ENCODE peak calls at places on chromosomes 12 and 14, in eight cellular contexts. I is cardiac muscle cell; R is stomach; P is WTC11; U is MV-4-11; V is stimulated activated CD4-positive, alpha-beta T cell treated with anti-CD3 and anti-CD28 coated beads, Interleukin-4, amount 100 ng/mL, for 24 hours; B is AG04450; L is IMR-90. E is an unnamed sample.

GRCh38 chr12:84701966-84702365 is 210.6 kb downstream of the SLC6A15 start:
- DNase-seq in I (no peak), R (no peak), P (no peak), U (no peak), V (no peak), B (no peak), L (peak), E (no peak)

GRCh38 chr12:46514886-46515285 is 142.3 kb upstream of the SLC38A2 start:
- DNase-seq in I (no peak), R (no peak), P (no peak), U (no peak), V (no peak), B (no peak), L (no peak), E (no peak)

GRCh38 chr12:9649532-9649940 is 20.0 kb upstream of the CLEC2D start:
- DNase-seq in I (no peak), R (no peak), P (no peak), U (peak), V (peak), B (no peak), L (no peak), E (no peak)

GRCh38 chr14:95191445-95192199 is 34.3 kb upstream of the DICER1 start:
- DNase-seq in I (no peak), R (no peak), P (no peak), U (no peak), V (no peak), B (no peak), L (no peak), E (no peak)

GRCh38 chr14:69559581-69560011 is 15.1 kb downstream of the CCDC177 start:
- DNase-seq in I (no peak), R (no peak), P (no peak), U (no peak), V (no peak), B (no peak), L (no peak), E (no peak)

GRCh38 chr14:63045612-63046320 is 508 bp upstream of the KCNH5 start:
- DNase-seq in I (peak), R (no peak), P (peak), U (no peak), V (no peak), B (peak), L (peak), E (peak)

GRCh38 chr12:76020281-76020680 is 11.3 kb downstream of the PHLDA1 start:
- DNase-seq in I (peak), R (peak), P (no peak), U (peak), V (peak), B (no peak), L (peak), E (no peak)

GRCh38 chr12:53709671-53710070 is 17.6 kb downstream of the CALCOCO1 start:
- DNase-seq in I (no peak), R (no peak), P (no peak), U (no peak), V (no peak), B (no peak), L (no peak), E (no peak)

GRCh38 chr12:120041386-120042231 is 52.6 kb downstream of the BICDL1 start:
- DNase-seq in I (no peak), R (no peak), P (no peak), U (no peak), V (peak), B (no peak), L (no peak), E (no peak)

GRCh38 chr12:22538336-22538735 is 6.0 kb downstream of the C2CD5 start:
- DNase-seq in I (no peak), R (no peak), P (no peak), U (no peak), V (no peak), B (no peak), L (peak), E (no peak)

GRCh38 chr12:131882804-131883520 is 11.5 kb upstream of the ULK1 start:
- DNase-seq in I (no peak), R (no peak), P (no peak), U (peak), V (no peak), B (no peak), L (no peak), E (no peak)

GRCh38 chr12:52655720-52656124 is 3.7 kb upstream of the KRT2 start:
- DNase-seq in I (no peak), R (peak), P (no peak), U (no peak), V (no peak), B (no peak), L (no peak), E (no peak)

GRCh38 chr14:105150026-105150367 is 18.6 kb downstream of the JAG2 start:
- DNase-seq in I (no peak), R (no peak), P (no peak), U (no peak), V (no peak), B (no peak), L (no peak), E (no peak)

E was measured in neuronal stem cell.